ENCODE peak calls at places on chromosomes 5 and 9, in four cellular contexts. E, L, K and I are unnamed samples.

GRCh38 chr5:10577371-10578291 is 13.8 kb downstream of the ANKRD33B start:
- DNase-seq in K (no peak), E (no peak), L (no peak), I (no peak)

GRCh38 chr9:137721479-137721878 is 102.7 kb downstream of the EHMT1 start:
- DNase-seq in E (no peak), K (no peak), L (no peak), I (no peak)

GRCh38 chr5:66666778-66667177 is 70.6 kb downstream of the MAST4 start:
- DNase-seq in K (no peak), L (peak), E (no peak), I (no peak)

GRCh38 chr9:8579661-8580060 is 780.1 kb upstream of the DMAC1 start:
- DNase-seq in L (no peak), E (no peak), K (no peak), I (no peak)

GRCh38 chr5:174520420-174521396 is 203.7 kb upstream of the MSX2 start:
- DNase-seq in E (no peak), L (peak), K (no peak), I (peak)

GRCh38 chr5:173689171-173689676 is 72.8 kb upstream of the BOD1 start:
- DNase-seq in L (no peak), E (no peak), K (no peak), I (peak)

GRCh38 chr5:78621269-78621871 is 27.2 kb downstream of the LHFPL2 start:
- DNase-seq in K (no peak), E (no peak), L (no peak), I (no peak)

GRCh38 chr5:41874512-41875060 is 4.4 kb upstream of the OXCT1 start:
- DNase-seq in K (no peak), L (no peak), E (no peak), I (no peak)

GRCh38 chr5:111781200-111781599 is 24.2 kb upstream of the NREP start:
- DNase-seq in L (peak), E (no peak), K (peak), I (no peak)

GRCh38 chr5:21685536-21685935 is 1167.6 kb downstream of the CDH12 start:
- DNase-seq in K (no peak), E (no peak), L (no peak), I (no peak)

GRCh38 chr5:102421647-102422046 is 77.2 kb downstream of the SLCO6A1 start:
- DNase-seq in L (no peak), K (no peak), E (no peak), I (no peak)

GRCh38 chr9:2208465-2208864 is 193.3 kb downstream of the SMARCA2 start:
- DNase-seq in L (no peak), K (no peak), E (no peak), I (no peak)

GRCh38 chr9:126164796-126165525 is 161.7 kb upstream of the MVB12B start:
- DNase-seq in L (no peak), K (no peak), E (no peak), I (no peak)

GRCh38 chr5:93477791-93478190 is 103.2 kb downstream of the NR2F1-AS1 start:
- DNase-seq in K (no peak), E (no peak), L (no peak), I (no peak)

GRCh38 chr9:118423021-118423420 is 718.8 kb downstream of the TLR4 start:
- DNase-seq in E (no peak), L (no peak), K (no peak), I (no peak)

GRCh38 chr5:142749321-142749720 is 20.9 kb upstream of the ARHGAP26 start:
- DNase-seq in E (no peak), K (no peak), L (no peak), I (no peak)

GRCh38 chr9:20624201-20625002 is 2.1 kb upstream of the MLLT3 start:
- DNase-seq in E (no peak), K (peak), L (peak), I (peak)

GRCh38 chr5:136295914-136296313 is 69.4 kb downstream of the TRPC7 start:
- DNase-seq in K (no peak), L (no peak), E (no peak), I (no peak)

GRCh38 chr9:34555435-34556230 is 32.8 kb upstream of the ENHO start:
- DNase-seq in K (no peak), E (no peak), L (no peak), I (no peak)

GRCh38 chr9:127158995-127159801 is 36.8 kb upstream of the ANGPTL2 start:
- DNase-seq in K (peak), L (peak), E (no peak), I (no peak)

GRCh38 chr5:67063791-67064190 is 132.8 kb downstream of the CD180 start:
- DNase-seq in E (no peak), L (no peak), K (no peak), I (no peak)

GRCh38 chr5:179237770-179238627 is 107.3 kb downstream of the ADAMTS2 start:
- DNase-seq in E (peak), L (peak), K (peak), I (no peak)

GRCh38 chr5:127870914-127871313 is 167.7 kb downstream of the CCDC192 start:
- DNase-seq in K (peak), L (peak), E (no peak), I (no peak)

GRCh38 chr5:179907570-179908324 is at the start of gene TBC1D9B:
- DNase-seq in E (peak), L (peak), K (peak), I (peak)

GRCh38 chr9:37968228-37968672 is 64.3 kb upstream of the SLC25A51 start:
- DNase-seq in K (no peak), L (peak), E (no peak), I (no peak)

GRCh38 chr9:84950879-84951811 is 281.6 kb downstream of the NTRK2 start:
- DNase-seq in E (no peak), K (no peak), L (no peak), I (no peak)

GRCh38 chr5:28014779-28015178 is 976.4 kb upstream of the CDH9 start:
- DNase-seq in E (no peak), L (no peak), K (no peak), I (no peak)

GRCh38 chr5:111063709-111064322 is 7.7 kb upstream of the TSLP start:
- DNase-seq in L (no peak), K (no peak), E (no peak), I (no peak)

GRCh38 chr9:99030082-99030481 is 74.8 kb upstream of the TGFBR1 start:
- DNase-seq in L (no peak), E (no peak), K (no peak), I (no peak)

GRCh38 chr5:104576677-104577076 is 1014.1 kb upstream of the NUDT12 start:
- DNase-seq in L (no peak), K (no peak), E (no peak), I (no peak)
- TF ChIP-seq CTCF in L (no peak), K (no peak), E (no peak), I (no peak)

GRCh38 chr5:108924457-108924961 is 176.8 kb downstream of the FER start:
- DNase-seq in K (no peak), E (no peak), L (no peak), I (no peak)

GRCh38 chr5:108917596-108917995 is 169.9 kb downstream of the FER start:
- DNase-seq in K (no peak), L (no peak), E (no peak), I (no peak)

GRCh38 chr5:108925073-108925472 is 177.4 kb downstream of the FER start:
- DNase-seq in E (no peak), K (no peak), L (no peak), I (no peak)

GRCh38 chr5:108919591-108920326 is 172.1 kb downstream of the FER start:
- DNase-seq in L (no peak), E (no peak), K (no peak), I (no peak)
- TF ChIP-seq CTCF in L (peak), E (no peak), K (no peak), I (peak)

GRCh38 chr9:90899287-90899686 is 97.7 kb downstream of the SYK start:
- DNase-seq in K (no peak), L (no peak), E (no peak), I (no peak)

GRCh38 chr9:90896231-90896630 is 94.6 kb downstream of the SYK start:
- DNase-seq in K (no peak), L (no peak), E (no peak), I (no peak)

GRCh38 chr9:90900130-90900529 is 98.5 kb downstream of the SYK start:
- DNase-seq in K (no peak), E (no peak), L (no peak), I (no peak)

GRCh38 chr9:90895786-90896185 is 94.2 kb downstream of the SYK start:
- DNase-seq in K (no peak), L (no peak), E (no peak), I (no peak)

DNA sequence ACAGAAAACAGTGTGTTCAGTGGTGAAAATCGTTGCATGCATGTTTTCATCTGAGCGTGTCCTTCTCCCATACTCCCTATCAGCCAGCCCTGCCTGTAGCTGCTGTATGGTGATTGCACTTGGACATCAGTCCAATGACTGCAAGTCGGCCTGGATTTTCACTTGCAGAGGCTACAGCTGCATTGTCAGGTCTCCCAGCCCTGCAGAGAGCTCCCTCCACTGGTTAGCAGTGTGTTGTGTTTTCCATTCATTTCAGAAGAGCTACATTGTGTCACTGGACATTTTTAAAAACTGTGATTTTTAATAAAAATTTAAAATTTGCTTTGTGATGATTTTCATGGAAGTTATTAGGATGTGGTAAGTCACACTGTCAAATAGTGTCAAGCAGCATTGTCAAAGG is 96.6 kb downstream of the SYK start:
- DNase-seq in E (no peak), L (no peak), K (no peak), I (no peak)
- TF ChIP-seq CTCF in E (no peak), L (no peak), K (no peak), I (peak)

GRCh38 chr9:113879318-113879717 is 3.2 kb downstream of the ZNF618 start:
- DNase-seq in L (no peak), E (no peak), K (peak), I (no peak)

GRCh38 chr9:113875420-113875916 is 641 bp upstream of the ZNF618 start:
- DNase-seq in E (no peak), K (no peak), L (no peak), I (no peak)

GRCh38 chr9:113873926-113874325 is 2.2 kb upstream of the ZNF618 start:
- DNase-seq in K (no peak), E (no peak), L (no peak), I (no peak)

GRCh38 chr9:113875917-113876805 is at the start of gene ZNF618:
- DNase-seq in K (no peak), L (peak), E (peak), I (peak)

DNA sequence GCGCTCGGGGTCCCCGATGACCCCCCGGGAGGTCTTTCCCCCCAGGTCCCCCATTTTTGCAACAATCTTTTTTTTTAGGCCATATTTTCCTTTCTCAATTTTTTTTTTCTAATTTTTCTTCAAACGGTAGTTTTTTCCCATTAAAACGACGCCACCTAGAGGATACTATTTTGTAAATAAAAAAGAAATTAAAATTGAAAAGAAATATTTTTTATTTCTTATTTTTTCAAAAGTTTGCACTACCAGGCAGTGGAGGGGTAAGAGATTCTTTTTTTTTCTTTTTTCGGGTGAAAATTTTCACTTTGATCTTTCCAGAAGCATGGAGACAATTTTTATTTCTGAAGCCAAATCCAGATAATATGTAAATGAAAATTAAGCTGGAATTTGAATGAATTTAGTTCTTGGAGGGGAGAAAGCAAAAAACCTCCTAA is 712 bp downstream of the ZNF618 start:
- DNase-seq in E (no peak), L (no peak), K (no peak), I (no peak)
- TF ChIP-seq CTCF in E (peak), L (peak), K (peak), I (peak)

GRCh38 chr9:7507026-7507425 is 292.6 kb downstream of the DMAC1 start:
- DNase-seq in E (no peak), K (no peak), L (no peak), I (no peak)

GRCh38 chr9:7507539-7508251 is 291.9 kb downstream of the DMAC1 start:
- DNase-seq in E (no peak), K (no peak), L (no peak), I (no peak)

GRCh38 chr9:7510209-7510608 is 289.4 kb downstream of the DMAC1 start:
- DNase-seq in E (no peak), K (no peak), L (no peak), I (no peak)

GRCh38 chr9:7509586-7509985 is 290.0 kb downstream of the DMAC1 start:
- DNase-seq in L (no peak), K (no peak), E (no peak), I (no peak)
- TF ChIP-seq CTCF in L (no peak), K (no peak), E (no peak), I (no peak)